ENCODE peak calls at places on chromosomes 13 and 19, in four cellular contexts. K, P, L and O are unnamed samples.

GRCh38 chr19:1101337-1101698 is 2.5 kb upstream of the GPX4 start:
- DNase-seq in K (no peak), P (no peak), L (no peak), O (peak; percentile 50)

GRCh38 chr19:19900124-19900523 is 622 bp upstream of the ZNF93 start:
- DNase-seq in K (peak; percentile 75), P (no peak), L (no peak), O (peak; percentile 81)

GRCh38 chr13:32530841-32531253 is 7.7 kb downstream of the N4BP2L2 start:
- DNase-seq in K (peak; percentile 83), P (no peak), L (no peak), O (peak; percentile 2)

GRCh38 chr19:32649751-32650150 is 25.2 kb downstream of the ANKRD27 start:
- DNase-seq in K (no peak), P (no peak), L (no peak), O (no peak)

GRCh38 chr13:114089751-114090400 is 42.5 kb downstream of the RASA3 start:
- DNase-seq in K (no peak), P (no peak), L (no peak), O (no peak)

GRCh38 chr19:1608414-1609391 is 3.4 kb upstream of the UQCR11 start:
- DNase-seq in K (no peak), P (no peak), L (no peak), O (no peak)

GRCh38 chr13:106349080-106349841 is 186.2 kb downstream of the EFNB2 start:
- DNase-seq in K (peak; percentile 34), P (peak; percentile 56), L (peak; percentile 27), O (peak; percentile 79)

GRCh38 chr19:15111758-15112157 is 4.6 kb downstream of the SYDE1 start:
- DNase-seq in K (no peak), P (no peak), L (no peak), O (no peak)

GRCh38 chr13:97125051-97125809 is 96.9 kb upstream of the MBNL2 start:
- DNase-seq in K (peak; percentile 74), P (no peak), L (no peak), O (peak; percentile 60)

GRCh38 chr13:30486230-30487074 is 20.7 kb upstream of the HMGB1 start:
- DNase-seq in K (no peak), P (peak; percentile 40), L (no peak), O (peak; percentile 85)

GRCh38 chr13:111503376-111503775 is 182.9 kb downstream of the TEX29 start:
- DNase-seq in K (no peak), P (no peak), L (no peak), O (no peak)

GRCh38 chr13:40171566-40171965 is 494.9 kb downstream of the FOXO1 start:
- DNase-seq in K (no peak), P (no peak), L (no peak), O (no peak)

GRCh38 chr13:86174632-86175031 is 375.4 kb upstream of the SLITRK6 start:
- DNase-seq in K (no peak), P (no peak), L (no peak), O (peak; percentile 6)

GRCh38 chr19:15636026-15636425 is 4.7 kb upstream of the CYP4F3 start:
- DNase-seq in K (no peak), P (no peak), L (no peak), O (no peak)

GRCh38 chr19:33804021-33804799 is 7.5 kb downstream of the KCTD15 start:
- DNase-seq in K (peak; percentile 83), P (no peak), L (no peak), O (no peak)

GRCh38 chr13:42626461-42626860 is 52.5 kb downstream of the TNFSF11 start:
- DNase-seq in K (no peak), P (no peak), L (no peak), O (no peak)

GRCh38 chr13:101700598-101700997 is 248.1 kb downstream of the ITGBL1 start:
- DNase-seq in K (no peak), P (no peak), L (no peak), O (no peak)

GRCh38 chr19:10748924-10749434 is 31.1 kb downstream of the DNM2 start:
- DNase-seq in K (no peak), P (no peak), L (no peak), O (no peak)

GRCh38 chr13:99690426-99691189 is 189.3 kb downstream of the TM9SF2 start:
- DNase-seq in K (no peak), P (no peak), L (no peak), O (peak; percentile 24)

GRCh38 chr13:113874177-113874576 is 10.3 kb upstream of the GAS6 start:
- DNase-seq in K (no peak), P (no peak), L (no peak), O (no peak)

GRCh38 chr13:73168993-73169401 is 110.2 kb downstream of the KLF5 start:
- DNase-seq in K (peak; percentile 53), P (no peak), L (peak; percentile 29), O (no peak)

GRCh38 chr13:103263448-103263847 is 197.2 kb upstream of the SLC10A2 start:
- DNase-seq in K (no peak), P (no peak), L (no peak), O (no peak)

GRCh38 chr19:16134510-16134909 is 9.0 kb upstream of the HSH2D start:
- DNase-seq in K (no peak), P (no peak), L (no peak), O (no peak)

GRCh38 chr19:15287496-15287895 is 44.8 kb downstream of the BRD4 start:
- DNase-seq in K (no peak), P (no peak), L (no peak), O (no peak)

GRCh38 chr13:30872685-30873443 is 33.2 kb upstream of the MEDAG start:
- DNase-seq in K (peak; percentile 94), P (peak; percentile 81), L (no peak), O (peak; percentile 95)

GRCh38 chr19:34366670-34367423 is 1.9 kb downstream of the GPI start:
- DNase-seq in K (peak; percentile 74), P (no peak), L (no peak), O (no peak)

GRCh38 chr19:30659638-30660037 is 287.5 kb downstream of the ZNF536 start:
- DNase-seq in K (no peak), P (no peak), L (no peak), O (no peak)

GRCh38 chr19:3975637-3976087 is 4.8 kb upstream of the DAPK3 start:
- DNase-seq in K (no peak), P (peak; percentile 33), L (no peak), O (no peak)

GRCh38 chr13:90258129-90258528 is 1089.4 kb upstream of the MIR17HG start:
- DNase-seq in K (no peak), P (no peak), L (no peak), O (no peak)

GRCh38 chr13:102993348-102993747 is 72.9 kb downstream of the SLC10A2 start:
- DNase-seq in K (no peak), P (no peak), L (no peak), O (no peak)

GRCh38 chr13:72097568-72097967 is 230.6 kb upstream of the DACH1 start:
- DNase-seq in K (no peak), P (no peak), L (no peak), O (no peak)
- H4K8ac ChIP-seq in K (no peak overlapping the region), P (no peak overlapping the region), L (no peak overlapping the region), O (no peak overlapping the region)

DNA sequence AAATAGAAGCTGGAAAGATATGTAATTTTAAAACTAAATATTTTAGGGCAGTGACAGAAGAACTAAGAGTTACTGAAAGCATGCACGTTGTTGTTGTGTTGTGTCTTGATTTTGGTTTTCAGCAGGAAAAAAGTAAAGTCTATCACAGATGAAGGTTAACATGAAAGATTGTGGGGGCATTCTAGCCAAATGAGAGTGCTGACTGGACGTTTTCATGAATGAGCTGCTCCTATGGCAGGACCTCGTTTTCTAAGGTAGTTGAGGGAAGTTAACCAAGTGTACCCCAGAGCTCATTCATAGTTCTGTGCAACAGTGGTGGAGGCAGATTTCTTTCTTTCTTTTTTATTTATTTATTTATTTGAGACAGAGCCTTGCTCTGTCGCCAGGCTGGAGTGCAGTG is 194.6 kb upstream of the IRS2 start:
- DNase-seq in K (no peak), P (no peak), L (no peak), O (no peak)
- H4K5ac ChIP-seq in K (no peak overlapping the region), P (no peak overlapping the region), L (no peak overlapping the region), O (no peak overlapping the region)

GRCh38 chr19:7617735-7618134 is 11.6 kb downstream of the XAB2 start:
- DNase-seq in K (no peak), P (no peak), L (no peak), O (no peak)

GRCh38 chr19:7619671-7620441 is 9.5 kb downstream of the XAB2 start:
- DNase-seq in K (no peak), P (no peak), L (no peak), O (no peak)

GRCh38 chr19:7617172-7617571 is 12.2 kb downstream of the XAB2 start:
- DNase-seq in K (no peak), P (no peak), L (no peak), O (no peak)

GRCh38 chr19:7618771-7619510 is 10.4 kb downstream of the XAB2 start:
- DNase-seq in K (no peak), P (no peak), L (no peak), O (no peak)

GRCh38 chr19:7618366-7618765 is 11.0 kb downstream of the XAB2 start:
- DNase-seq in K (no peak), P (no peak), L (no peak), O (no peak)
- H2BK5ac ChIP-seq in K (no peak overlapping the region), P (no peak overlapping the region), L (no peak overlapping the region), O (no peak overlapping the region)

DNA sequence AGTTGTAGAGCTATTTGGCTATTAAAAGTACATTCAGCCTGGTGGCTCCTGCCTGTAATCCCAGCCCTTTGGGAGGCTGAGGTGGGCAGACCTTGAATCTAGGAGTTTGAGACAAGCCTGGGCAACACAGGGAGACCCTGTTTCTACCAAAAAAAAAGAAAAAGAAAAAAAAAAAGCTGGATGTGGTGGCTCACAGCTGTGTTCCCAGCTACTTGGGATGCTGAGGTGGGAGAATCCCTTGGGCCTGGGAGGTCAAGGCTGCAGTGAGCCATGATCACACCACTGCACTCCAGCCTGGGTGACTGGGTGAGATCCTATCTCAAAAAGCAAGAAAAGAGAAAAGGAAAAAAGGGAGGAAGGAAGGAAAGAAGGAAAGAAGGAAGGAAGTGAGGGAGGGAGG is 9.6 kb upstream of the IZUMO2 start:
- DNase-seq in K (no peak), P (no peak), L (no peak), O (no peak)
- H4K8ac ChIP-seq in K (no peak overlapping the region), P (no peak overlapping the region), L (no peak overlapping the region), O (no peak overlapping the region)

GRCh38 chr13:50449465-50449864 is 394.0 kb downstream of the DLEU7 start:
- DNase-seq in K (no peak), P (no peak), L (no peak), O (no peak)

GRCh38 chr13:50451609-50452008 is 391.9 kb downstream of the DLEU7 start:
- DNase-seq in K (no peak), P (no peak), L (no peak), O (no peak)

GRCh38 chr13:50448535-50448981 is 394.9 kb downstream of the DLEU7 start:
- DNase-seq in K (no peak), P (no peak), L (no peak), O (no peak)

GRCh38 chr13:50452028-50452427 is 391.5 kb downstream of the DLEU7 start:
- DNase-seq in K (no peak), P (no peak), L (no peak), O (no peak)

GRCh38 chr13:50450279-50450678 is 393.2 kb downstream of the DLEU7 start:
- DNase-seq in K (no peak), P (no peak), L (no peak), O (no peak)
- H4K5ac ChIP-seq in K (no peak overlapping the region), P (no peak overlapping the region), L (no peak overlapping the region), O (no peak overlapping the region)

GRCh38 chr13:37910790-37911189 is 41.2 kb upstream of the TRPC4 start:
- DNase-seq in K (no peak), P (no peak), L (no peak), O (no peak)

GRCh38 chr13:37905736-37906135 is 36.2 kb upstream of the TRPC4 start:
- DNase-seq in K (no peak), P (no peak), L (no peak), O (no peak)

GRCh38 chr13:37906880-37907279 is 37.3 kb upstream of the TRPC4 start:
- DNase-seq in K (no peak), P (no peak), L (no peak), O (no peak)
- H2BK5ac ChIP-seq in K (no peak overlapping the region), P (no peak overlapping the region), L (no peak overlapping the region), O (no peak overlapping the region)

GRCh38 chr13:112689498-112690241 is at the start of gene ATP11A:
- DNase-seq in K (peak; percentile 91), P (peak; percentile 74), L (peak; percentile 25), O (peak; percentile 91)
- H4K8ac ChIP-seq in K (peak within 1 kb of the TSS; percentile 86), P (no peak within 1 kb of the TSS), L (peak within 1 kb of the TSS; percentile 78), O (no peak within 1 kb of the TSS)